ENCODE peak calls at places on chromosomes 16 and 17, in five cellular contexts. K, B, F, G and D are unnamed samples.

GRCh38 chr17:80146121-80147034 is 550 bp downstream of the EIF4A3 start:
- DNase-seq in K (no peak), B (no peak), F (no peak), G (peak; percentile 63), D (no peak)

GRCh38 chr17:21001111-21001812 is 41.5 kb downstream of the USP22 start:
- DNase-seq in K (no peak), B (no peak), F (no peak), G (no peak), D (no peak)

GRCh38 chr17:28720247-28720996 is 637 bp downstream of the RPL23A start:
- DNase-seq in K (no peak), B (no peak), F (no peak), G (peak; percentile 30), D (no peak)

GRCh38 chr17:72985882-72986720 is 106.4 kb downstream of the SLC39A11 start:
- DNase-seq in K (peak; percentile 47), B (peak; percentile 70), F (peak; percentile 84), G (peak; percentile 84), D (peak; percentile 56)

GRCh38 chr17:77076046-77076882 is 64.5 kb upstream of the SEC14L1 start:
- DNase-seq in K (no peak), B (no peak), F (no peak), G (no peak), D (no peak)

GRCh38 chr17:71409137-71409536 is 711.7 kb upstream of the SOX9 start:
- DNase-seq in K (no peak), B (no peak), F (no peak), G (no peak), D (no peak)

GRCh38 chr17:40538936-40539705 is 26.2 kb downstream of the CCR7 start:
- DNase-seq in K (no peak), B (no peak), F (no peak), G (no peak), D (no peak)

GRCh38 chr16:29158031-29158430 is 173.2 kb downstream of the LAT start:
- DNase-seq in K (no peak), B (no peak), F (no peak), G (no peak), D (no peak)

GRCh38 chr16:51327001-51327400 is 175.9 kb upstream of the SALL1 start:
- DNase-seq in K (no peak), B (no peak), F (no peak), G (no peak), D (no peak)

GRCh38 chr16:49605536-49606241 is 232.1 kb downstream of the C16orf78 start:
- DNase-seq in K (no peak), B (no peak), F (peak; percentile 37), G (no peak), D (no peak)

GRCh38 chr16:77652399-77652798 is 69.9 kb upstream of the NUDT7 start:
- DNase-seq in K (no peak), B (no peak), F (no peak), G (no peak), D (no peak)

GRCh38 chr17:64441772-64442549 is 7.0 kb upstream of the MILR1 start:
- DNase-seq in K (no peak), B (no peak), F (no peak), G (no peak), D (no peak)

GRCh38 chr16:27544671-27545070 is 5.0 kb downstream of the GTF3C1 start:
- DNase-seq in K (no peak), B (no peak), F (no peak), G (no peak), D (no peak)

DNA sequence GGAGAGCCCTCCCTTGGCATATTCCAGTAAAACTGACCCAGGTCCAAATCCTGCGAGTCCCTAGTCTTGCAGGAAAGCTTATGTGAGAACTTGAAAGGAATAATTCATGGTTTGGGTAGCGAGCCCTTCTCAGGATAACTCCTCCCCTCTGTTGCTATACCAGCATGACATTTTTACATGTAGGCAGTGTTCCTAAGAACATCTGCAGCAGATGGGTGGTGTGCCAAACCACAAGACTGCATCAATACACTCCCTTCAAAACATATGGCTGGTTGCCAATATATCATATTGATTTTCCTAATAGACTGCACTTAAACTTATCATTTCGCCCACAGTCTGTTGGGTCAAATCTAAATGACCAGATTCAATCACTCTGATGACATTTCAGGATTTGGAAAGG is 19.9 kb downstream of the PSME3IP1 start:
- DNase-seq in K (no peak), B (no peak), F (no peak), G (no peak), D (no peak)
- TF ChIP-seq ZNF274 in K (no peak), B (no peak), F (no peak), G (no peak), D (no peak)

DNA sequence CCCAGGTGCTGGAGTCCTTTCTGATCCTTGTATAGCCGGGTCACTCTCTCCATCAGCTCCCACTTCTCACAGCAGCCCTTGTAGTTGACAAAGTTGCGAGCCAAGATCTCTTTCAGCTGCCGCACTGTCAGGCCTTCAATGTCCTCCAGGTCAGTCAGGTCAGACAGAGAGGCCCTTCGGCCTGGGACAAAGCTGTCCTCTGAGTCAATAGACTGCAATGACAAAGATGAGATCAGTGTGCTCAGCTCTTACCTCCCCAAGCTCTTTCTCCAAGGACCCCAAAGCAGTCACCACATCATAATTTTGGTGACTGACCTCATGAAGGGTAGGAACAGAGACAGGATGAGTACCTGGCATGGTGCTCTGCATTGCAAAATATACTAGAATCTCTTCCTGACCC is 36.1 kb downstream of the LIG3 start:
- DNase-seq in K (no peak), B (no peak), F (no peak), G (no peak), D (no peak)
- H3K36me3 ChIP-seq in K (peaks cover 21% of the 10 kb centered on the region), B (peaks cover 4% of the 10 kb centered on the region), F (peaks cover 2% of the 10 kb centered on the region), G (peaks cover 38% of the 10 kb centered on the region), D (peaks cover 31% of the 10 kb centered on the region)

DNA sequence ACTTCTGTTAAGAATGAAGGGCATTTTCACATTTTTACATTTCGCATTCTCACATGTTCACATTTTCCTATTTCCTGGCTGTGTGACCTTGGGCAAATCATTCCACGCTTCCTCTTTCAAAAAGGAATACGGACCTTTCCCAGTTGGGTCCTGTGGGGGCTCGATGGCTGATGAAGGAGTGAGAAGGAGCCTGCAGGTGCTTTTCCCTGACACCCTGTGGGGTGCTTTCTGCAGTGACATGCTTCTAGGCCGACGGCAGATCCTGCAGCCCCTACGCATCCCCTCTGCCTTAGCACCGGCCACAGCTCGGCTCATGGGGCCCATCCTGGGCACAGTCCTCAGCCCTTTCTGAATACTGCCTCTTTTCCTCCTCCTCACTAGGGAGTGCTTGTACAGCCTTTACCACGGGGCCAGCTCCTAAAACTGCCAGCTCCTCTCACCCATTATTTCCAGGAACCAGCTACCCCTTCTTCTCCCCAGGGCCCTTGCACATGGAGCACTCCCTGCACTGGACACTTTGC is 91.0 kb downstream of the FOXL1 start:
- DNase-seq in K (no peak), B (no peak), F (no peak), G (no peak), D (no peak)
- H3K4me1 ChIP-seq in K (peaks cover 2% of the 10 kb centered on the region), B (peaks cover 47% of the 10 kb centered on the region), F (peaks cover 3% of the 10 kb centered on the region), G (peaks cover 6% of the 10 kb centered on the region), D (peaks cover 10% of the 10 kb centered on the region)

DNA sequence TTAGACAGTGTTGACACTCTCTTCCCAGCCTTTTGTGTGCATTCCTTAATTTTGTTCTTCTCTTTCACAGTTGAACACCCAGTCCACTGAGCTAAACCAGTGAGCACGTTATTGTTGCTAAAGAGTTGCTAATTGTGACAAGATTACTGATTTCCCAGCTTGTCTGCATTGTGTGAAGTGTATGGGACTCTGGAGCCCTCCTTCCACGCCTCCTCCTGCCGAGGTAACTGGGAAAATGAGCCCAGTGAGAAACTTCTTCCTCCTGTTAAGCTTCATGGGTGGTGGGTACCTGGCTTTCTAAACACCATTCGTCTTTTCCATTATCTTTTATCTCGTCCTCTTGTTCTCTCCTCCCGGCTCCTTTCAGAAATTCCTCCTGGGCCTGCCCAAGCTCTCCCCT is 29.9 kb upstream of the DNAH17 start:
- DNase-seq in K (no peak), B (no peak), F (no peak), G (no peak), D (no peak)
- TF ChIP-seq ZNF274 in K (no peak), B (no peak), F (no peak), G (no peak), D (no peak)

DNA sequence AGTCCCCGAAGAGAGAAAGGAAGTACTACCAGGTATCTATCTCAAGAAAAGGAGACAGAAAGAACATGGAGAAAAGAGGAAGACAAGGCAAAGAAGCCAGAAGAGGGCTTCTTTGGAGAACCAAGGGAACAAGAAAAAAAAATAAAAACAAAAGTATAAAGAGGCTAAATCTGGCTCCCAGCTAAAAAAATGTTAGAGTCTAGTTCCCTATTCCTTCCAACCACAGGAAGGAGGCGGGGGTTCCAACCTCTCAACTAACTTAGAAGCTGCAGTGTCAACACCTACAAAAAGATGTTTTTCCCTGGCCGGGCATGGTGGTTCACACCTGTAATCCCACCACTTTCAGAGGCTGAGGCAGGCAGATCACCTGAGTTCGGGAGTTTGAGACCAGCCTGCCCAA is 13.4 kb downstream of the UTP6 start:
- DNase-seq in K (no peak), B (no peak), F (no peak), G (no peak), D (no peak)
- H3K36me3 ChIP-seq in K (peaks cover 5% of the 10 kb centered on the region), B (peaks cover 64% of the 10 kb centered on the region), F (peaks cover 81% of the 10 kb centered on the region), G (peaks cover 89% of the 10 kb centered on the region), D (peaks cover 64% of the 10 kb centered on the region)

GRCh38 chr16:85177448-85177846 is 65.2 kb upstream of the CIBAR2 start:
- DNase-seq in K (no peak), B (no peak), F (no peak), G (no peak), D (no peak)
- H3K4me1 ChIP-seq in K (no peaks in the 10 kb centered on the region), B (peaks cover 28% of the 10 kb centered on the region), F (peaks cover 11% of the 10 kb centered on the region), G (peaks cover 71% of the 10 kb centered on the region), D (peaks cover 28% of the 10 kb centered on the region)

GRCh38 chr17:34384822-34385605 is 22.0 kb upstream of the CCL1 start:
- DNase-seq in K (no peak), B (no peak), F (no peak), G (no peak), D (no peak)
- TF ChIP-seq ZNF274 in K (no peak), B (no peak), F (no peak), G (no peak), D (no peak)